ENCODE peak calls at places on chromosomes 13 and 19, in ten cellular contexts. K, A, S, L, F, N, O, Z, D and W are unnamed samples.
A peak's percentile ranks its signal among the peaks of the same experiment; 100 is the strongest.

GRCh38 chr19:55165952-55166529 is 372 bp downstream of the DNAAF3 start:
- DNase-seq in K (peak; percentile 66), A (peak; percentile 78), S (no peak), L (peak; percentile 34), F (peak; percentile 32), N (peak; percentile 69), O (peak; percentile 93), Z (peak; percentile 77), D (peak; percentile 82), W (peak; percentile 90)

GRCh38 chr13:43878897-43879322 is 630 bp downstream of the CCDC122 start:
- DNase-seq in K (no peak), A (peak; percentile 72), S (peak; percentile 96), L (peak; percentile 68), F (peak; percentile 53), N (peak; percentile 59), O (peak; percentile 41), Z (peak; percentile 79), D (peak; percentile 67), W (peak; percentile 48)

GRCh38 chr13:84686973-84687372 is 804.7 kb upstream of the SLITRK1 start:
- DNase-seq in K (no peak), A (no peak), S (no peak), L (no peak), F (no peak), N (no peak), O (no peak), Z (no peak), D (no peak), W (no peak)

GRCh38 chr13:23411220-23411619 is 22.3 kb downstream of the SACS start:
- DNase-seq in K (no peak), A (no peak), S (no peak), L (peak; percentile 61), F (no peak), N (no peak), O (no peak), Z (no peak), D (no peak), W (no peak)

GRCh38 chr13:30338331-30338851 is 31.0 kb upstream of the KATNAL1 start:
- DNase-seq in K (no peak), A (peak; percentile 14), S (no peak), L (peak; percentile 68), F (no peak), N (no peak), O (no peak), Z (no peak), D (no peak), W (peak; percentile 29)

GRCh38 chr13:105925496-105925895 is 610.0 kb downstream of the EFNB2 start:
- DNase-seq in K (no peak), A (peak; percentile 90), S (no peak), L (peak; percentile 81), F (peak; percentile 5), N (peak; percentile 86), O (no peak), Z (peak; percentile 58), D (peak; percentile 13), W (peak; percentile 98)

GRCh38 chr19:38685666-38686529 is 38.4 kb downstream of the ACTN4 start:
- DNase-seq in K (peak; percentile 37), A (peak; percentile 67), S (no peak), L (peak; percentile 53), F (peak; percentile 53), N (peak; percentile 77), O (peak; percentile 94), Z (peak; percentile 83), D (peak; percentile 76), W (peak; percentile 57)

GRCh38 chr19:45455707-45456499 is 11.9 kb upstream of the FOSB start:
- DNase-seq in K (no peak), A (peak; percentile 98), S (peak; percentile 98), L (peak; percentile 99), F (peak; percentile 98), N (peak; percentile 97), O (peak; percentile 98), Z (peak; percentile 99), D (peak; percentile 100), W (peak; percentile 99)

GRCh38 chr13:50222569-50223332 is 207.5 kb downstream of the KCNRG start:
- DNase-seq in K (peak; percentile 41), A (peak; percentile 97), S (no peak), L (peak; percentile 76), F (peak; percentile 59), N (no peak), O (no peak), Z (peak; percentile 86), D (peak; percentile 75), W (peak; percentile 82)

GRCh38 chr13:109123971-109124370 is 494.6 kb downstream of the MYO16 start:
- DNase-seq in K (no peak), A (no peak), S (no peak), L (no peak), F (no peak), N (no peak), O (no peak), Z (no peak), D (no peak), W (no peak)

DNA sequence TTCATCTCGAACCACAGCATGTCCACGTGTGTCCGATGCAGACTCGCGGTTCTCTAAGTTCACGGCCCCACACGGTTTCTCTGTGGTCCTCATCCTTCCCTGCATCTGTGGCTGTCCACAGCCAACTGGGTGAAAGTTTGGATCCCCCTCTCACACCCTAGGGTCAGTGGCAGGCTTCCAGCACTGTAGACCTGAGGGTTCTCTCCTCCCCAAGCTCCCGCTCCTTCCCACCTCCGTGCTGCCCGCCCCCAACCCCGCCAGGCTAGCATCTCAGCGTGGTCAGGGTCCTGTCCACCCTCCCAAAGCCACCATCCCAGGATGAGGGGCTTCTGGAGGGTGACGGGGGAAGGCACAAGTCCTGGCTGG is 3.0 kb downstream of the ANGPTL4 start:
- DNase-seq in K (no peak), A (peak; percentile 83), S (no peak), L (peak; percentile 23), F (no peak), N (no peak), O (no peak), Z (peak; percentile 85), D (no peak), W (no peak)
- H3K4me3 ChIP-seq in K (no peak overlapping the region), A (peak overlapping the region; percentile 17), S (no peak overlapping the region), L (no peak overlapping the region), F (no peak overlapping the region), N (no peak overlapping the region), O (peak overlapping the region; percentile 25), Z (peak overlapping the region; percentile 3), D (no peak overlapping the region), W (no peak overlapping the region)

GRCh38 chr19:34666958-34667265 is 10.0 kb downstream of the SCGB2B2 start:
- DNase-seq in K (no peak), A (no peak), S (no peak), L (no peak), F (no peak), N (no peak), O (no peak), Z (no peak), D (no peak), W (no peak)
- H3K4me3 ChIP-seq in K (peak overlapping the region; percentile 47), A (no peak overlapping the region), S (no peak overlapping the region), L (no peak overlapping the region), F (no peak overlapping the region), N (no peak overlapping the region), O (peak overlapping the region; percentile 38), Z (no peak overlapping the region), D (no peak overlapping the region), W (no peak overlapping the region)

GRCh38 chr19:1970806-1971502 is 30.0 kb downstream of the CSNK1G2 start:
- DNase-seq in K (no peak), A (no peak), S (no peak), L (no peak), F (no peak), N (no peak), O (no peak), Z (no peak), D (no peak), W (no peak)

GRCh38 chr19:1978346-1978894 is 37.1 kb downstream of the BTBD2 start:
- DNase-seq in K (peak; percentile 87), A (no peak), S (no peak), L (no peak), F (no peak), N (no peak), O (no peak), Z (no peak), D (no peak), W (no peak)

GRCh38 chr19:1977116-1977515 is 36.1 kb downstream of the CSNK1G2 start:
- DNase-seq in K (no peak), A (no peak), S (no peak), L (no peak), F (no peak), N (no peak), O (no peak), Z (no peak), D (no peak), W (no peak)

GRCh38 chr19:1975081-1975480 is 34.1 kb downstream of the CSNK1G2 start:
- DNase-seq in K (no peak), A (peak; percentile 77), S (no peak), L (peak; percentile 5), F (no peak), N (no peak), O (no peak), Z (peak; percentile 11), D (peak; percentile 18), W (no peak)

GRCh38 chr19:1974381-1975066 is 33.6 kb downstream of the CSNK1G2 start:
- DNase-seq in K (no peak), A (no peak), S (no peak), L (no peak), F (no peak), N (no peak), O (no peak), Z (no peak), D (no peak), W (no peak)
- H3K4me3 ChIP-seq in K (no peak overlapping the region), A (no peak overlapping the region), S (no peak overlapping the region), L (no peak overlapping the region), F (no peak overlapping the region), N (no peak overlapping the region), O (no peak overlapping the region), Z (no peak overlapping the region), D (no peak overlapping the region), W (no peak overlapping the region)

GRCh38 chr19:18486746-18487145 is 35.1 kb downstream of the ELL start:
- DNase-seq in K (no peak), A (no peak), S (no peak), L (no peak), F (no peak), N (no peak), O (no peak), Z (no peak), D (no peak), W (no peak)

GRCh38 chr19:18488838-18489626 is 32.8 kb downstream of the ELL start:
- DNase-seq in K (peak; percentile 54), A (no peak), S (no peak), L (no peak), F (no peak), N (no peak), O (peak; percentile 57), Z (no peak), D (no peak), W (peak; percentile 40)

GRCh38 chr19:18489627-18490184 is 32.2 kb downstream of the ELL start:
- DNase-seq in K (no peak), A (no peak), S (no peak), L (no peak), F (no peak), N (no peak), O (no peak), Z (no peak), D (no peak), W (no peak)

GRCh38 chr19:18487576-18488402 is 34.1 kb downstream of the ELL start:
- DNase-seq in K (peak; percentile 56), A (no peak), S (no peak), L (no peak), F (no peak), N (no peak), O (no peak), Z (no peak), D (no peak), W (no peak)

DNA sequence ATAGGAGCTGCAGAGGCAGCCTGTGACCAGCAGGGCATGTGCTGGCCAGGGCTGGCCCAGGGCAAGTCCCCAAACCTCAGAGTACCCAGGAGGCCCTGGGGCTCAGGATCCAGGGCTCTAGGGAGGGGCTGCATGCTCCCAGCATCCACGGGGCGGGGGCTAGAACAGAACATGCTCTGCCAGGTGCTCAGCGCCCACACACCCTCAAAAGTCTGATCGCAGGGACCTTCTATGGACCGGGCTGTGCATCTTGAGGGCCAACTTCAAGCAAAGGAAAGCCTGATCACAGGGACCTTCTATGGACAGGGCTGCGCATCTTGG is 33.5 kb downstream of the ELL start:
- DNase-seq in K (no peak), A (no peak), S (no peak), L (no peak), F (no peak), N (no peak), O (peak; percentile 58), Z (peak; percentile 34), D (no peak), W (no peak)
- H3K4me3 ChIP-seq in K (no peak overlapping the region), A (no peak overlapping the region), S (no peak overlapping the region), L (no peak overlapping the region), F (no peak overlapping the region), N (no peak overlapping the region), O (no peak overlapping the region), Z (no peak overlapping the region), D (no peak overlapping the region), W (no peak overlapping the region)